ENCODE peak calls at places on chromosomes 5 and 9, in ten cellular contexts. H is GM04504, G is activated B cell treated with CpG ODN at 0.5 μM for 24 hours, P is amygdala, Z is HuH-7.5, S is T-helper 1 cell, W is T-helper 2 cell, N is HEK293T, R is fibroblast of villous mesenchyme, D is NCI-H774. Q is an unnamed sample.

GRCh38 chr5:150082364-150082763 is 4.0 kb downstream of the CSF1R start:
- DNase-seq in R (no peak), S (no peak), N (no peak), H (no peak), W (no peak), P (no peak), D (no peak), G (no peak), Z (no peak), Q (no peak)

GRCh38 chr9:20220286-20220685 is 402.0 kb downstream of the MLLT3 start:
- DNase-seq in P (no peak), Z (no peak), S (no peak), N (no peak), D (no peak), R (peak; percentile 29), G (no peak), W (no peak), H (no peak), Q (no peak)

GRCh38 chr9:100309992-100310391 is 42.8 kb downstream of the TEX10 start:
- DNase-seq in W (no peak), D (no peak), H (no peak), Z (no peak), S (no peak), N (no peak), G (no peak), P (no peak), R (no peak), Q (no peak)

GRCh38 chr9:86723351-86723750 is 224.0 kb downstream of the GAS1 start:
- DNase-seq in P (no peak), R (no peak), G (no peak), Z (no peak), N (no peak), D (no peak), W (no peak), H (no peak), S (no peak), Q (no peak)

GRCh38 chr5:66653380-66653779 is 57.2 kb downstream of the MAST4 start:
- DNase-seq in P (no peak), H (peak; percentile 20), R (no peak), Z (no peak), G (no peak), D (no peak), N (no peak), S (no peak), W (no peak), Q (no peak)

GRCh38 chr5:119743927-119744326 is 114.6 kb downstream of the FAM170A start:
- DNase-seq in W (no peak), Z (peak; percentile 10), H (no peak), S (no peak), P (no peak), R (peak; percentile 36), D (no peak), G (no peak), N (peak; percentile 26), Q (no peak)

GRCh38 chr5:128764910-128765309 is 200.4 kb upstream of the SLC27A6 start:
- DNase-seq in S (no peak), D (no peak), Z (no peak), P (no peak), H (no peak), R (no peak), W (no peak), N (no peak), G (no peak), Q (no peak)

GRCh38 chr5:459562-460412 is 16.8 kb downstream of the EXOC3 start:
- DNase-seq in S (no peak), H (no peak), W (no peak), R (no peak), P (no peak), G (peak; percentile 15), N (no peak), D (no peak), Z (no peak), Q (no peak)

GRCh38 chr9:92592946-92593860 is 57.4 kb upstream of the ECM2 start:
- DNase-seq in G (no peak), P (no peak), S (no peak), R (no peak), H (no peak), Z (no peak), D (no peak), W (no peak), N (no peak), Q (no peak)

GRCh38 chr9:116491219-116491618 is 195.9 kb upstream of the TRIM32 start:
- DNase-seq in Z (no peak), N (no peak), D (no peak), H (no peak), S (no peak), G (no peak), P (no peak), W (no peak), R (peak; percentile 22), Q (no peak)

GRCh38 chr5:77138981-77139380 is 51.9 kb upstream of the ZBED3 start:
- DNase-seq in W (no peak), H (no peak), S (no peak), P (no peak), Z (no peak), R (peak; percentile 45), N (no peak), D (no peak), G (no peak), Q (no peak)

GRCh38 chr5:153630546-153630945 is 140.1 kb downstream of the GRIA1 start:
- DNase-seq in G (no peak), S (no peak), Z (no peak), N (no peak), W (no peak), H (no peak), D (no peak), P (no peak), R (no peak), Q (no peak)

GRCh38 chr5:56588636-56589485 is 226.5 kb upstream of the MAP3K1 start:
- DNase-seq in N (no peak), D (peak; percentile 12), S (peak; percentile 57), H (no peak), P (no peak), R (no peak), Z (no peak), W (peak; percentile 19), G (peak; percentile 69), Q (peak; percentile 41)

GRCh38 chr5:142014911-142015584 is 2.2 kb upstream of the GNPDA1 start:
- DNase-seq in H (no peak), Z (peak; percentile 27), R (peak; percentile 57), N (peak; percentile 32), D (peak; percentile 16), S (no peak), P (no peak), W (no peak), G (no peak), Q (no peak)

GRCh38 chr9:128416014-128416413 is 4.6 kb upstream of the CERCAM start:
- DNase-seq in P (no peak), N (no peak), D (peak; percentile 42), R (no peak), S (no peak), H (no peak), W (no peak), Z (no peak), G (no peak), Q (no peak)

GRCh38 chr5:9361835-9362234 is 184.0 kb downstream of the SEMA5A start:
- DNase-seq in G (no peak), P (peak; percentile 9), S (no peak), N (peak; percentile 43), Z (peak; percentile 26), H (no peak), W (no peak), R (peak; percentile 86), D (peak; percentile 70), Q (peak; percentile 4)

GRCh38 chr9:72315510-72316287 is 49.3 kb downstream of the ZFAND5 start:
- DNase-seq in N (peak; percentile 17), S (no peak), P (no peak), W (no peak), H (peak; percentile 66), D (no peak), Z (no peak), G (no peak), R (peak; percentile 96), Q (no peak)

GRCh38 chr9:124940521-124940893 is 376 bp downstream of the GOLGA1 start:
- DNase-seq in D (peak; percentile 68), P (no peak), W (no peak), H (no peak), S (no peak), G (no peak), R (no peak), Z (no peak), N (no peak), Q (no peak)

GRCh38 chr9:134408939-134409737 is 82.9 kb downstream of the RXRA start:
- DNase-seq in S (no peak), H (no peak), D (no peak), Z (no peak), W (no peak), R (no peak), P (no peak), G (no peak), N (no peak), Q (no peak)

GRCh38 chr9:94864183-94864582 is 137.7 kb downstream of the AOPEP start:
- DNase-seq in G (no peak), W (no peak), N (no peak), Z (no peak), D (no peak), R (peak; percentile 56), P (no peak), S (no peak), H (no peak), Q (no peak)